ENCODE peak calls at places on chromosomes 4 and X, in eight cellular contexts. S is esophagus muscularis mucosa; L is CD8-positive, alpha-beta memory T cell; A is endodermal cell; P is right atrium auricular region; G is adipocyte; Z is spleen; Q is aorta. F is an unnamed sample.

GRCh38 chr4:13427599-13428325 is 56.4 kb downstream of the RAB28 start:
- DNase-seq in A (peak; percentile 53), P (no peak), L (no peak), Z (no peak), Q (no peak), S (no peak), G (peak; percentile 2), F (no peak)

GRCh38 chr4:87557348-87557747 is 28.2 kb upstream of the SPARCL1 start:
- DNase-seq in Q (no peak), A (no peak), Z (no peak), S (no peak), G (no peak), L (no peak), P (no peak), F (no peak)

GRCh38 chrX:14062524-14062923 is 32.8 kb upstream of the GEMIN8 start:
- DNase-seq in Q (no peak), L (no peak), P (no peak), A (no peak), S (no peak), Z (no peak), G (no peak), F (no peak)

GRCh38 chrX:104324871-104325585 is 70.3 kb upstream of the ESX1 start:
- DNase-seq in L (no peak), Z (no peak), Q (no peak), P (no peak), S (no peak), G (no peak), A (no peak), F (no peak)

GRCh38 chr4:149311076-149311475 is 504.6 kb downstream of the IQCM start:
- DNase-seq in A (no peak), Q (no peak), L (no peak), S (no peak), G (no peak), Z (no peak), P (no peak), F (no peak)

GRCh38 chr4:45033676-45034410 is 307.5 kb upstream of the GNPDA2 start:
- DNase-seq in A (peak; percentile 55), Q (no peak), L (no peak), Z (no peak), S (no peak), G (no peak), P (no peak), F (no peak)

GRCh38 chr4:5940470-5941203 is 47.8 kb upstream of the CRMP1 start:
- DNase-seq in P (no peak), A (peak; percentile 75), G (no peak), Z (peak; percentile 42), L (no peak), Q (no peak), S (no peak), F (no peak)

GRCh38 chrX:34584781-34585180 is 72.3 kb downstream of the TMEM47 start:
- DNase-seq in Q (no peak), L (no peak), G (no peak), S (no peak), P (no peak), A (no peak), Z (no peak), F (no peak)

GRCh38 chrX:48996969-48997368 is 5.1 kb downstream of the GRIPAP1 start:
- DNase-seq in Z (no peak), A (peak; percentile 65), G (no peak), S (no peak), Q (no peak), P (no peak), L (no peak), F (no peak)

GRCh38 chrX:16826207-16826606 is 39.9 kb downstream of the TXLNG start:
- DNase-seq in G (peak; percentile 68), A (no peak), Z (no peak), L (peak; percentile 13), P (no peak), S (no peak), Q (no peak), F (peak; percentile 29)

GRCh38 chr4:165398570-165398969 is 19.8 kb downstream of the CPE start:
- DNase-seq in P (no peak), Q (no peak), L (no peak), Z (no peak), G (no peak), A (no peak), S (no peak), F (peak; percentile 51)

GRCh38 chr4:159417006-159417405 is 314.1 kb downstream of the RAPGEF2 start:
- DNase-seq in Q (no peak), L (no peak), A (no peak), Z (no peak), P (no peak), S (no peak), G (no peak), F (no peak)

GRCh38 chrX:8404443-8404842 is 60.2 kb upstream of the VCX3B start:
- DNase-seq in Z (no peak), S (no peak), L (no peak), P (no peak), A (peak; percentile 39), Q (peak; percentile 67), G (no peak), F (no peak)

GRCh38 chrX:39907964-39908616 is 189.7 kb downstream of the BCOR start:
- DNase-seq in S (no peak), Z (no peak), A (peak; percentile 82), L (no peak), P (peak; percentile 68), Q (peak; percentile 85), G (peak; percentile 87), F (no peak)

GRCh38 chrX:103628386-103629290 is at the start of gene TCEAL1:
- DNase-seq in A (peak; percentile 89), Q (peak; percentile 72), S (peak; percentile 92), L (peak; percentile 32), G (peak; percentile 62), P (no peak), Z (peak; percentile 86), F (peak; percentile 28)

DNA sequence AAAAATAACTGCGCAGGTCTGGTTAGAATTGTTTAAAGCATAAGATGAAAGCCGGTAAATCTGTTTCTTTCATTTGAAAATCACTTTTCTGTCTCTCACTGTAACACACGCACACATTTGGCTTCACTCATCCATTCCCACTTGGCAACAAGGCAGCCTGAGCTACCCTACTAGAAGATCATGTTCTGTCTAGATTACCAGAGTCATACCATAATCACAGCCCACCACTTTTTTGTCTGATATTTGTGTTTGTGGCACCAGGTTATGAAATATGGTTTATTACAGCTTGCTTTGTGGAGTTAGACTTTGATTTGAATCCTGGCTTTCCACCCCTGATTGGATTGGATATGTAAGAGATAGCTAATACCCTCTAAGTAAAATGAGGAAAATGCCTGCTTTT is 2.2 kb downstream of the USO1 start:
- DNase-seq in G (peak; percentile 50), A (no peak), Z (no peak), L (no peak), S (peak; percentile 50), Q (no peak), P (no peak), F (no peak)
- H3K4me3 ChIP-seq in G (peak overlapping the region; percentile 99), A (peak overlapping the region; percentile 92), Z (no peak overlapping the region), L (peak overlapping the region; percentile 36), S (peak overlapping the region; percentile 87), Q (peak overlapping the region; percentile 83), P (peak overlapping the region; percentile 92), F (no peak overlapping the region)

GRCh38 chrX:101370888-101371504 is 15.0 kb downstream of the BTK start:
- DNase-seq in A (no peak), G (no peak), Q (no peak), L (no peak), P (no peak), S (no peak), Z (no peak), F (no peak)
- H3K4me3 ChIP-seq in A (no peak overlapping the region), G (no peak overlapping the region), Q (no peak overlapping the region), L (no peak overlapping the region), P (no peak overlapping the region), S (no peak overlapping the region), Z (no peak overlapping the region), F (no peak overlapping the region)

GRCh38 chr4:127624176-127624575 is 8.6 kb upstream of the INTU start:
- DNase-seq in A (no peak), L (no peak), Z (no peak), G (peak; percentile 15), S (no peak), Q (no peak), P (no peak), F (no peak)

GRCh38 chr4:127618427-127618826 is 14.3 kb upstream of the INTU start:
- DNase-seq in G (no peak), Z (no peak), Q (no peak), P (no peak), L (no peak), A (no peak), S (no peak), F (no peak)

GRCh38 chr4:127622621-127622922 is 10.2 kb upstream of the INTU start:
- DNase-seq in G (no peak), A (no peak), S (no peak), Q (no peak), Z (no peak), P (no peak), L (no peak), F (no peak)

GRCh38 chr4:127623755-127624087 is 9.0 kb upstream of the INTU start:
- DNase-seq in G (peak; percentile 71), L (no peak), Q (no peak), Z (no peak), A (no peak), P (no peak), S (no peak), F (no peak)

GRCh38 chr4:127622923-127623754 is 9.6 kb upstream of the INTU start:
- DNase-seq in G (peak; percentile 75), P (no peak), L (no peak), Q (peak; percentile 57), S (no peak), Z (peak; percentile 78), A (peak; percentile 94), F (no peak)
- H3K4me3 ChIP-seq in G (peak overlapping the region; percentile 86), P (peak overlapping the region; percentile 35), L (no peak overlapping the region), Q (peak overlapping the region; percentile 91), S (peak overlapping the region; percentile 73), Z (peak overlapping the region; percentile 41), A (peak overlapping the region; percentile 77), F (no peak overlapping the region)

DNA sequence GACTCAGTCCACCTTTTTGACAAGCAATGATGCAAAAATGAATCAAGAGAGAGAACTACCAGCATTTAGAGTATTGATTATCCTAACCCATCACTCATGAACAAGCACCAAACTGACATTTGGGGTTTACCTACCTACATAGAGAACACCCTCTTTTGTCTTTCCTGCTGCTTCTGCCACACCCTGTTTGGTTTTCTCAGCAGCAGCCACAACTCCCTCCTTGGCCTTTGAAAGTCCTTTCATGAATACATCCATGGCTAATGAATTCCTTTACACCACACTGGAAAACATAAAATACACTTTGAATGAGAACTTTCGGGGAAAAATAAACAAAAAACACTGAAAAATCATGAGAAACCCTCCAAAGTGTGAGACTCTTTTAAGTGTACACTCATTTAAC is 1.5 kb downstream of the SNCA start:
- DNase-seq in G (no peak), Z (no peak), P (no peak), A (no peak), Q (no peak), S (no peak), L (no peak), F (no peak)
- H3K4me3 ChIP-seq in G (no peak overlapping the region), Z (no peak overlapping the region), P (no peak overlapping the region), A (no peak overlapping the region), Q (no peak overlapping the region), S (no peak overlapping the region), L (no peak overlapping the region), F (no peak overlapping the region)

GRCh38 chrX:151174581-151175282 is 1.7 kb upstream of the GPR50 start:
- DNase-seq in Q (no peak), A (peak; percentile 86), S (no peak), L (no peak), Z (no peak), P (no peak), G (no peak), F (no peak)
- H3K4me3 ChIP-seq in Q (no peak overlapping the region), A (peak overlapping the region; percentile 76), S (no peak overlapping the region), L (no peak overlapping the region), Z (no peak overlapping the region), P (no peak overlapping the region), G (no peak overlapping the region), F (no peak overlapping the region)

GRCh38 chr4:136306361-136306760 is 1225.9 kb downstream of the PCDH18 start:
- DNase-seq in A (no peak), P (no peak), S (no peak), L (no peak), G (no peak), Z (no peak), Q (no peak), F (no peak)
- H3K4me3 ChIP-seq in A (no peak overlapping the region), P (no peak overlapping the region), S (no peak overlapping the region), L (no peak overlapping the region), G (no peak overlapping the region), Z (no peak overlapping the region), Q (no peak overlapping the region), F (no peak overlapping the region)